ENCODE peak calls at places on chromosomes 16 and 17, in five cellular contexts. Z, H, Q, R and K are unnamed samples.

GRCh38 chr17:63150994-63151464 is 185.0 kb downstream of the TANC2 start:
- DNase-seq in Z (no peak), H (no peak), Q (no peak), R (no peak), K (no peak)

GRCh38 chr17:29369831-29370735 is 20.1 kb upstream of the TAOK1 start:
- DNase-seq in Z (peak; percentile 66), H (peak; percentile 78), Q (peak; percentile 47), R (peak; percentile 70), K (no peak)

GRCh38 chr16:1309888-1310831 is 724 bp downstream of the UBE2I start:
- DNase-seq in Z (peak; percentile 50), H (peak; percentile 74), Q (peak; percentile 59), R (peak; percentile 75), K (no peak)

GRCh38 chr16:11045846-11046245 is 101.5 kb downstream of the CLEC16A start:
- DNase-seq in Z (no peak), H (no peak), Q (no peak), R (no peak), K (no peak)

GRCh38 chr16:50270510-50271147 is 4.3 kb downstream of the ADCY7 start:
- DNase-seq in Z (no peak), H (no peak), Q (no peak), R (no peak), K (no peak)

GRCh38 chr16:57609541-57610401 is 18.7 kb upstream of the ADGRG1 start:
- DNase-seq in Z (no peak), H (peak; percentile 59), Q (peak; percentile 53), R (peak; percentile 28), K (peak; percentile 49)

GRCh38 chr16:15928261-15929104 is 20.9 kb upstream of the ABCC1 start:
- DNase-seq in Z (no peak), H (no peak), Q (no peak), R (no peak), K (no peak)

GRCh38 chr17:77822302-77823030 is 136.0 kb upstream of the TNRC6C start:
- DNase-seq in Z (peak; percentile 34), H (peak; percentile 78), Q (no peak), R (no peak), K (no peak)

GRCh38 chr17:27762527-27763305 is 37.6 kb downstream of the NOS2 start:
- DNase-seq in Z (no peak), H (no peak), Q (no peak), R (peak; percentile 52), K (no peak)

GRCh38 chr16:26530584-26531289 is 536.0 kb upstream of the C16orf82 start:
- DNase-seq in Z (no peak), H (no peak), Q (no peak), R (no peak), K (no peak)

GRCh38 chr17:72930031-72930430 is 162.5 kb downstream of the SLC39A11 start:
- DNase-seq in Z (no peak), H (no peak), Q (no peak), R (no peak), K (no peak)

GRCh38 chr17:4971826-4972225 is 4.2 kb upstream of the SPAG7 start:
- DNase-seq in Z (no peak), H (no peak), Q (no peak), R (no peak), K (no peak)

GRCh38 chr16:58732545-58733247 is 1.4 kb downstream of the GOT2 start:
- DNase-seq in Z (no peak), H (no peak), Q (no peak), R (no peak), K (no peak)

GRCh38 chr17:46764709-46765401 is 53.6 kb downstream of the WNT3 start:
- DNase-seq in Z (no peak), H (no peak), Q (no peak), R (peak; percentile 76), K (no peak)

GRCh38 chr17:82076785-82077591 is 11.4 kb upstream of the DUS1L start:
- DNase-seq in Z (no peak), H (no peak), Q (no peak), R (no peak), K (no peak)

GRCh38 chr17:1030684-1031557 is 34.0 kb downstream of the TIMM22 start:
- DNase-seq in Z (peak; percentile 67), H (no peak), Q (no peak), R (peak; percentile 75), K (no peak)

GRCh38 chr16:48498761-48499600 is 111.0 kb downstream of the N4BP1 start:
- DNase-seq in Z (peak; percentile 62), H (no peak), Q (no peak), R (peak; percentile 81), K (no peak)

GRCh38 chr17:62597920-62598319 is 29.6 kb upstream of the MRC2 start:
- DNase-seq in Z (peak; percentile 69), H (no peak), Q (no peak), R (peak; percentile 64), K (no peak)

GRCh38 chr17:27455914-27456680 is at the start of gene KSR1:
- DNase-seq in Z (peak; percentile 79), H (peak; percentile 87), Q (peak; percentile 78), R (peak; percentile 87), K (peak; percentile 85)

GRCh38 chr17:55266051-55266957 is 1.5 kb downstream of the HLF start:
- DNase-seq in Z (no peak), H (no peak), Q (no peak), R (no peak), K (peak; percentile 77)

GRCh38 chr17:36881323-36881722 is 56.0 kb upstream of the LHX1 start:
- DNase-seq in Z (no peak), H (no peak), Q (no peak), R (no peak), K (no peak)

GRCh38 chr17:44767493-44767892 is 8.7 kb downstream of the ADAM11 start:
- DNase-seq in Z (no peak), H (no peak), Q (no peak), R (no peak), K (no peak)

GRCh38 chr17:31740611-31741082 is 118.4 kb downstream of the COPRS start:
- DNase-seq in Z (no peak), H (peak; percentile 69), Q (no peak), R (no peak), K (no peak)

GRCh38 chr16:57627184-57627871 is 1.1 kb upstream of the ADGRG1 start:
- DNase-seq in Z (no peak), H (no peak), Q (no peak), R (no peak), K (no peak)

GRCh38 chr17:323721-324139 is 28.9 kb downstream of the RPH3AL start:
- DNase-seq in Z (peak; percentile 11), H (no peak), Q (no peak), R (peak; percentile 14), K (no peak)

GRCh38 chr16:19963306-19963705 is 78.7 kb upstream of the GPRC5B start:
- DNase-seq in Z (no peak), H (no peak), Q (no peak), R (no peak), K (peak; percentile 24)

GRCh38 chr17:28974451-28974850 is 23.1 kb upstream of the PHF12 start:
- DNase-seq in Z (no peak), H (no peak), Q (no peak), R (no peak), K (no peak)

GRCh38 chr17:82239926-82240505 is 11.2 kb downstream of the SLC16A3 start:
- DNase-seq in Z (no peak), H (no peak), Q (no peak), R (peak; percentile 80), K (peak; percentile 71)

GRCh38 chr17:10613775-10614513 is 43.2 kb downstream of the MYH3 start:
- DNase-seq in Z (no peak), H (no peak), Q (no peak), R (no peak), K (no peak)

GRCh38 chr16:67341250-67341649 is 14.6 kb downstream of the LRRC36 start:
- DNase-seq in Z (no peak), H (no peak), Q (no peak), R (no peak), K (no peak)

DNA sequence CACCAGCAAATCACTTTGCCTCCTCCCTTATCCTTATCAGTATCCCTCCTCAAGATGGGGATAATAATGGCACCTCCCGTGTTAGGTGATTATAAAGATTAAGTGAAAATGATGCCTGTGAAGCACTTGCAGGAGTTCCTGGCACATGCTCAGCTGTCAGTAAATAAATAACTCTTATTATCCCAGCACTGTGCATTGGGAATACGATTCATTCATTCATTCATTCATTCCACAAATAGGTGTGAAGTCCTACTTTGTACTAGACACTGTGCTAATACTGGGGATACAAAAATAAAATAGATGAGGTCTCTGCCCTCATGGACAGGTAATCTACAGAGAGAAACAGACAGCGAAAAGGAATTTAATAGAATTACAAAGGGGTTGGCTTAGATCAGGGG is 2.0 kb downstream of the XYLT2 start:
- DNase-seq in Z (no peak), H (no peak), Q (no peak), R (no peak), K (no peak)
- H3K4me3 ChIP-seq in Z (no peak overlapping the region), H (peak overlapping the region; percentile 98), Q (no peak overlapping the region), R (no peak overlapping the region), K (no peak overlapping the region)

DNA sequence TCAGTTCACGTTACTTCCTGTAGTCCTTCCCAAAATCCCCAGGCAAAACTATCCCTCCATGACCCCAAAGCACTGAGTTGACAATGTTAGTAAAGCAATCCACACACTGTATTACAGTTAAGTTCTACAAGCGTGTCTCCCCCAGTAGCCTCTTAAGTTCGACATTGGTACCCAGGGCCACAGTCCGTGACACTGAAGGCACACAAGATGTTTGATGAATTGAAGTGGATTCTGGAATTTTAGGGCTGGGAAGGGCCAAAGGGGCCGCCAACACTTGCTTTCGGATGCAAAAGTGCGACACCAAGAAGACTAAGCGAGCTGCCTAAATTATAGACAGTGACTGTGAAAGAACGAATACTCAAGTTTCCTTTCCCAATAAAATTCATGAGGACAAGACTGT is 1.5 kb downstream of the VPS35 start:
- DNase-seq in Z (no peak), H (no peak), Q (no peak), R (no peak), K (no peak)
- H3K27ac ChIP-seq in Z (no peak overlapping the region), H (no peak overlapping the region), Q (no peak overlapping the region), R (no peak overlapping the region), K (no peak overlapping the region)

GRCh38 chr16:3669067-3669466 is 14.6 kb downstream of the DNASE1 start:
- DNase-seq in Z (no peak), H (no peak), Q (no peak), R (no peak), K (no peak)
- TF ChIP-seq CTCF in Z (no peak), H (no peak), Q (no peak), R (no peak), K (no peak)

DNA sequence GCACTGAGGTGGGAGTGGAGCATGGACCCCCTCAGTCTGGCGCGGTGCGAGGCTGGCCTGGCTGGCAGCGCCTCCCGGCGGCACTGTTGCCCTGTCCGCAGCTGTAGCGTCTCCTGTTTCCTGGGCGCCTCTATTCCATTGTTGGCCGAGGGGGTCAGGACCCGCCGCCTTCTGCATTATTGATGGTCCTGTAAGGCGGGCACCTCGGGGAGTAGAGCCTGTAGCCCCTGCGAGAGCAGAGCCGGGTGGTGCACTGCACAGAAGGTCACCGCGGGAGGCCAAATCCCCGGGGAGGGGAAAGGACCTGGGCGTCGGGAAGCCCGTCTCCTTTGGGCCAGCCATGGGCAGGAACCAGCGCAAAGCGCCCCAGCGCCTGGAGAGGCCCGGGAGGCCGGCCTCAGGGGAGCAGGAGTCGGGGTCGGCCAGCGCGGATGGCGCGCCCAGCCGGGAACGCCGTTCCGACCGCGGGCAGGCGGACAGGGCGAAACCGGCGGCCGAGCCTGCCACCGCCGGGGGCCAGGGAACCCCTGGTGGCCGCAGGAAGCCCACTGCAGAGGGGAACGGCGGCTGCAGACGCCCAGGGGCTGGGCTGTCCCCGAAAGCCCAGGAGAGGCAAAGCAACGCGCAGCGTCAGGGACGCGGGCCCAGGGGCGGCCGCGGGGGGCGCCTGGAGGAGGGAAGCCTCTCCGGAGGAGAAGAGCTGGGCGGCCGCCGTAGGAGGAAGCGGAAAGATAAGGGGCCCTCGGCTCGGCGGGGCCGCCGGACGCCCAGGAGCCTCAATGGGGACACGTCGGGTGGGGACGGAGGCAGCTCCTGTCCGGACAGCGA is at the start of gene MYO15B:
- DNase-seq in Z (peak; percentile 35), H (peak; percentile 79), Q (peak; percentile 67), R (peak; percentile 57), K (no peak)
- H3K4me3 ChIP-seq in Z (peak within 1 kb of the TSS; percentile 61), H (peak within 1 kb of the TSS; percentile 71), Q (peak within 1 kb of the TSS; percentile 74), R (no peak within 1 kb of the TSS), K (peak within 1 kb of the TSS; percentile 74)